ENCODE peak calls at places on chromosomes 16 and 17, in eight cellular contexts. One of them, this sample, is unnamed. For H3K4me1, the result is how much of the 10 kb centered on the place peaks cover.

GRCh38 chr17:34464812-34465211 is 101.8 kb upstream of the CCL1 start:
- DNase-seq in neural progenitor cell: no peak
- DNase-seq in GM23248: no peak
- DNase-seq in H1: no peak
- DNase-seq in MM.1S: no peak
- DNase-seq in mammary epithelial cell: no peak
- DNase-seq in PC-3: no peak
- DNase-seq in GM23338: no peak
- DNase-seq in this sample: no peak

GRCh38 chr17:73998246-73999220 is 204.9 kb upstream of the RPL38 start:
- DNase-seq in mammary epithelial cell: peak
- DNase-seq in MM.1S: peak
- DNase-seq in GM23338: peak
- DNase-seq in H1: peak
- DNase-seq in GM23248: peak
- DNase-seq in PC-3: peak
- DNase-seq in neural progenitor cell: peak
- DNase-seq in this sample: no peak

GRCh38 chr17:74604200-74604599 is 12.1 kb upstream of the CD300LD start:
- DNase-seq in mammary epithelial cell: no peak
- DNase-seq in H1: no peak
- DNase-seq in MM.1S: no peak
- DNase-seq in GM23248: no peak
- DNase-seq in PC-3: no peak
- DNase-seq in GM23338: no peak
- DNase-seq in neural progenitor cell: no peak
- DNase-seq in this sample: no peak

GRCh38 chr17:66417300-66417719 is 114.9 kb downstream of the PRKCA start:
- DNase-seq in mammary epithelial cell: peak
- DNase-seq in MM.1S: no peak
- DNase-seq in PC-3: no peak
- DNase-seq in GM23248: no peak
- DNase-seq in GM23338: no peak
- DNase-seq in neural progenitor cell: no peak
- DNase-seq in H1: no peak
- DNase-seq in this sample: no peak

GRCh38 chr17:81586096-81586495 is 33.9 kb upstream of the FAAP100 start:
- DNase-seq in MM.1S: no peak
- DNase-seq in GM23338: peak
- DNase-seq in GM23248: no peak
- DNase-seq in neural progenitor cell: no peak
- DNase-seq in H1: no peak
- DNase-seq in mammary epithelial cell: no peak
- DNase-seq in PC-3: no peak
- DNase-seq in this sample: no peak

GRCh38 chr17:72614871-72615626 is 477.4 kb downstream of the SLC39A11 start:
- DNase-seq in GM23248: no peak
- DNase-seq in MM.1S: no peak
- DNase-seq in mammary epithelial cell: peak
- DNase-seq in neural progenitor cell: peak
- DNase-seq in PC-3: peak
- DNase-seq in GM23338: peak
- DNase-seq in H1: no peak
- DNase-seq in this sample: peak

GRCh38 chr16:57939872-57940224 is 31.1 kb downstream of the CNGB1 start:
- DNase-seq in GM23248: no peak
- DNase-seq in GM23338: no peak
- DNase-seq in neural progenitor cell: no peak
- DNase-seq in MM.1S: no peak
- DNase-seq in PC-3: no peak
- DNase-seq in mammary epithelial cell: no peak
- DNase-seq in H1: no peak
- DNase-seq in this sample: no peak

GRCh38 chr17:80773243-80773991 is 218.2 kb upstream of the CHMP6 start:
- DNase-seq in PC-3: no peak
- DNase-seq in mammary epithelial cell: no peak
- DNase-seq in H1: no peak
- DNase-seq in neural progenitor cell: peak
- DNase-seq in MM.1S: no peak
- DNase-seq in GM23338: peak
- DNase-seq in GM23248: peak
- DNase-seq in this sample: no peak

GRCh38 chr17:80717661-80718060 is 173.0 kb downstream of the RPTOR start:
- DNase-seq in mammary epithelial cell: no peak
- DNase-seq in neural progenitor cell: peak
- DNase-seq in GM23248: no peak
- DNase-seq in MM.1S: no peak
- DNase-seq in GM23338: no peak
- DNase-seq in H1: no peak
- DNase-seq in PC-3: no peak
- DNase-seq in this sample: no peak

GRCh38 chr16:67719778-67720144 is 645 bp upstream of the GFOD2 start:
- DNase-seq in neural progenitor cell: peak
- DNase-seq in H1: no peak
- DNase-seq in mammary epithelial cell: peak
- DNase-seq in GM23248: peak
- DNase-seq in GM23338: peak
- DNase-seq in MM.1S: peak
- DNase-seq in PC-3: no peak
- DNase-seq in this sample: peak

GRCh38 chr17:42109086-42109485 is 3.4 kb downstream of the DHX58 start:
- DNase-seq in H1: no peak
- DNase-seq in PC-3: no peak
- DNase-seq in MM.1S: no peak
- DNase-seq in mammary epithelial cell: no peak
- DNase-seq in neural progenitor cell: no peak
- DNase-seq in GM23338: no peak
- DNase-seq in GM23248: no peak
- DNase-seq in this sample: no peak

GRCh38 chr16:11994187-11995119 is 17.9 kb downstream of the SNX29 start:
- DNase-seq in GM23248: peak
- DNase-seq in mammary epithelial cell: peak
- DNase-seq in PC-3: no peak
- DNase-seq in MM.1S: no peak
- DNase-seq in GM23338: no peak
- DNase-seq in H1: no peak
- DNase-seq in neural progenitor cell: peak
- DNase-seq in this sample: no peak

GRCh38 chr17:81819648-81820171 is 13.4 kb downstream of the MCRIP1 start:
- DNase-seq in mammary epithelial cell: no peak
- DNase-seq in PC-3: no peak
- DNase-seq in GM23338: peak
- DNase-seq in H1: no peak
- DNase-seq in MM.1S: no peak
- DNase-seq in neural progenitor cell: no peak
- DNase-seq in GM23248: no peak
- DNase-seq in this sample: no peak

GRCh38 chr17:77602883-77603640 is 355.4 kb upstream of the TNRC6C start:
- DNase-seq in mammary epithelial cell: no peak
- DNase-seq in PC-3: no peak
- DNase-seq in MM.1S: no peak
- DNase-seq in neural progenitor cell: no peak
- DNase-seq in GM23338: no peak
- DNase-seq in H1: no peak
- DNase-seq in GM23248: no peak
- DNase-seq in this sample: no peak

GRCh38 chr17:45149669-45150603 is 1.7 kb downstream of the HEXIM1 start:
- DNase-seq in neural progenitor cell: peak
- DNase-seq in GM23248: peak
- DNase-seq in PC-3: peak
- DNase-seq in mammary epithelial cell: peak
- DNase-seq in H1: no peak
- DNase-seq in GM23338: peak
- DNase-seq in MM.1S: peak
- DNase-seq in this sample: peak

GRCh38 chr17:78844301-78845005 is 3.8 kb upstream of the USP36 start:
- DNase-seq in H1: no peak
- DNase-seq in PC-3: peak
- DNase-seq in mammary epithelial cell: peak
- DNase-seq in GM23248: peak
- DNase-seq in MM.1S: no peak
- DNase-seq in GM23338: no peak
- DNase-seq in neural progenitor cell: no peak
- DNase-seq in this sample: peak

GRCh38 chr16:30605148-30605547 is 5.0 kb downstream of the ZNF689 start:
- DNase-seq in MM.1S: no peak
- DNase-seq in GM23248: no peak
- DNase-seq in GM23338: no peak
- DNase-seq in PC-3: no peak
- DNase-seq in neural progenitor cell: no peak
- DNase-seq in mammary epithelial cell: no peak
- DNase-seq in H1: no peak
- DNase-seq in this sample: no peak

GRCh38 chr16:1862394-1862793 is 9.6 kb downstream of the MEIOB start:
- DNase-seq in GM23248: no peak
- DNase-seq in H1: no peak
- DNase-seq in GM23338: no peak
- DNase-seq in mammary epithelial cell: no peak
- DNase-seq in PC-3: no peak
- DNase-seq in neural progenitor cell: no peak
- DNase-seq in MM.1S: no peak
- DNase-seq in this sample: no peak

GRCh38 chr16:79540825-79541595 is 59.5 kb downstream of the MAF start:
- DNase-seq in mammary epithelial cell: no peak
- DNase-seq in H1: no peak
- DNase-seq in GM23338: no peak
- DNase-seq in neural progenitor cell: no peak
- DNase-seq in MM.1S: no peak
- DNase-seq in PC-3: no peak
- DNase-seq in GM23248: no peak
- DNase-seq in this sample: no peak

GRCh38 chr17:79950306-79950705 is 85.4 kb downstream of the TBC1D16 start:
- DNase-seq in MM.1S: no peak
- DNase-seq in PC-3: no peak
- DNase-seq in GM23248: no peak
- DNase-seq in mammary epithelial cell: no peak
- DNase-seq in GM23338: peak
- DNase-seq in neural progenitor cell: peak
- DNase-seq in H1: no peak
- DNase-seq in this sample: no peak

GRCh38 chr16:86513471-86514277 is 3.3 kb downstream of the FOXF1 start:
- DNase-seq in MM.1S: no peak
- DNase-seq in neural progenitor cell: no peak
- DNase-seq in PC-3: no peak
- DNase-seq in H1: no peak
- DNase-seq in GM23248: no peak
- DNase-seq in mammary epithelial cell: no peak
- DNase-seq in GM23338: no peak
- DNase-seq in this sample: no peak
- TF ChIP-seq EZH2 in MM.1S: no peak
- TF ChIP-seq EZH2 in neural progenitor cell: peak
- TF ChIP-seq EZH2 in PC-3: no peak
- TF ChIP-seq EZH2 in H1: peak
- TF ChIP-seq EZH2 in GM23248: no peak
- TF ChIP-seq EZH2 in mammary epithelial cell: peak
- TF ChIP-seq EZH2 in GM23338: peak
- TF ChIP-seq EZH2 in this sample: no peak

DNA sequence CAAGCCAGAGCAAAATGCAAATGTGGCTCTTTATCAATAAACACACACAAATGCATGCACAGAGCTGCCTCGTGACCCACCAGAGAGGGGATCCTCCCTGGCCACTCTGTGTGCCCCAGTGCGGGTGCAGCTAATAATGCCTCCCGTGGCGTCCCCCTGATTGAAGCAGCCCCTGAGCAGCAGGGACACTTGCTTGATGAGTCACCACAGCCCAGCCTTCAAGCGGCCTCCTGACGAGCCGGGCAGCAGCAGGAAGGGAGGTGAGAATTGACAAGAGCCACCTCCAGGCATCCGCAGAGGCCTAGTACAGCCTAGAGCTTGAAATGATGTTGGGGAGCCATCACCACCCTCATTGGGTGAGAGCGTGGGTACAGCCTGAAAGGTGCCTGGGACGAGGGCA is 143.8 kb downstream of the CCDC182 start:
- DNase-seq in PC-3: no peak
- DNase-seq in H1: no peak
- DNase-seq in neural progenitor cell: no peak
- DNase-seq in GM23338: no peak
- DNase-seq in MM.1S: no peak
- DNase-seq in mammary epithelial cell: no peak
- DNase-seq in GM23248: no peak
- DNase-seq in this sample: peak
- H3K4me1 ChIP-seq in PC-3: under half
- H3K4me1 ChIP-seq in H1: under half
- H3K4me1 ChIP-seq in neural progenitor cell: under half
- H3K4me1 ChIP-seq in GM23338: under half
- H3K4me1 ChIP-seq in MM.1S: half or more
- H3K4me1 ChIP-seq in mammary epithelial cell: under half
- H3K4me1 ChIP-seq in GM23248: under half
- H3K4me1 ChIP-seq in this sample: under half

DNA sequence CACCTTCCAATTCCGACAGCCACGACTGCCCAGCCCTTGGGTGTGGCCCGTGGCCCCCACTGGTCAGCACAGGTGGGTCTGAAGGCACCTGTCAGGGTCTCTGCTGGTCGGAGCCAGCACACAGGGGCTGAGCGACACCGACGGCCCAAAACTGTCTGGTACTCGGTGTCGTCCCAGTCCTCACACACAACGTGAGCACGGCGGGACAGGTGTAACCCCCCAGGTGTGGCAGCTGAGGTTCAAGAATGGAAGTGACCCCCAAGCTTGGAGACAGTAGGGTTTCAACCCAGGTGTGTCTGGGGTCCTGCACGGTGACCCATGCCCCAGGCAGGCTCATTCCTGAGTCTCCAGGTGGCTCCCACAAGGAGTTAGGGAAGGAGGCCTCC is 1.0 kb downstream of the GALNS start:
- DNase-seq in H1: no peak
- DNase-seq in PC-3: no peak
- DNase-seq in MM.1S: no peak
- DNase-seq in GM23338: no peak
- DNase-seq in mammary epithelial cell: no peak
- DNase-seq in GM23248: no peak
- DNase-seq in neural progenitor cell: no peak
- DNase-seq in this sample: no peak
- H3K4me3 ChIP-seq in H1: peak
- H3K4me3 ChIP-seq in PC-3: peak
- H3K4me3 ChIP-seq in MM.1S: no peak
- H3K4me3 ChIP-seq in GM23338: peak
- H3K4me3 ChIP-seq in mammary epithelial cell: peak
- H3K4me3 ChIP-seq in GM23248: peak
- H3K4me3 ChIP-seq in neural progenitor cell: peak
- H3K4me3 ChIP-seq in this sample: peak

DNA sequence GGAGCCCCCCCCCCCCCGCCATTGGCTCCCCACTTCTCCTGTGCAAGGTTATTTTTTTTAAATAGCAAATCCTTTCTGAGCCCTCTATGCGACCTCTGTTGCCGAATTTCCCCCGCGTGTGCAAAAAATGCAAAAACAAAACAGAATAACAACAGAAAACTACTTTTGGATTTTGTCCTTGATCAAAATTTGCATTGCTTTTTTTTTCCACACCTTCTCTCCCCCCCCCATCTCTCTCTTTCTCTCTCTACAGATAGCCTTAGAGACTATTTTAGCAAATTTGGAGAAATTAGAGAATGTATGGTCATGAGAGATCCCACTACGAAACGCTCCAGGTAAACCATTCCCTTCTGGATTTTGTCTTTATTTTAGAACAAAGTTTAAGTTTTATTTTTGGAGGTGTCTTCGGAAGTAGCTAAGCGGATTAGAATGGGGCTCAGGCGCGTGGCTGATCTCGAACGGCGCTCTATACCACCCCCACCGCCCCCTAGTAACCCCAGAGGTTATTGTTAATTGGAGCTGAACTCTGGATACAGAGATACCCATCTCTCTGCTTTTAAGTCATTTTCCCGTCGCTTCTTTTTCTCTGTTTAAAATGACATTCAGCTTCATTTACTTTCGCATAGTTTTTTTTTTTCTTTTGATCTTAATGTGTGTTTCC is 1.0 kb downstream of the MSI2 start:
- DNase-seq in neural progenitor cell: peak
- DNase-seq in H1: no peak
- DNase-seq in PC-3: no peak
- DNase-seq in GM23338: peak
- DNase-seq in GM23248: peak
- DNase-seq in mammary epithelial cell: no peak
- DNase-seq in MM.1S: peak
- DNase-seq in this sample: no peak
- TF ChIP-seq EZH2 in neural progenitor cell: no peak
- TF ChIP-seq EZH2 in H1: no peak
- TF ChIP-seq EZH2 in PC-3: no peak
- TF ChIP-seq EZH2 in GM23338: no peak
- TF ChIP-seq EZH2 in GM23248: no peak
- TF ChIP-seq EZH2 in mammary epithelial cell: no peak
- TF ChIP-seq EZH2 in MM.1S: no peak
- TF ChIP-seq EZH2 in this sample: no peak

This sample was measured in astrocyte.